ENCODE peak calls at places on chromosomes 7 and 10, in five cellular contexts. K is prostate gland; U is uterus; L is CD4-positive, CD25-positive, alpha-beta regulatory T cell; S is hepatocyte. I is an unnamed sample.

GRCh38 chr7:41709621-41710020 is 6.7 kb upstream of the INHBA start:
- DNase-seq in S (no peak), U (no peak), L (no peak), K (no peak), I (no peak)

GRCh38 chr10:87927091-87927490 is 63.7 kb downstream of the PTEN start:
- DNase-seq in K (no peak), L (no peak), U (no peak), S (no peak), I (no peak)

GRCh38 chr10:111430070-111430469 is 353.2 kb downstream of the ADRA2A start:
- DNase-seq in U (no peak), L (peak), S (no peak), K (no peak), I (no peak)

GRCh38 chr10:119364941-119365340 is 157.6 kb downstream of the GRK5 start:
- DNase-seq in K (no peak), L (no peak), U (no peak), S (peak), I (no peak)

GRCh38 chr7:17155529-17155928 is 142.9 kb upstream of the AHR start:
- DNase-seq in S (no peak), L (no peak), U (no peak), K (no peak), I (no peak)

GRCh38 chr7:133230591-133231194 is 22.2 kb upstream of the EXOC4 start:
- DNase-seq in K (peak), U (no peak), L (peak), S (peak), I (peak)

GRCh38 chr7:45182856-45183710 is 25.5 kb downstream of the RAMP3 start:
- DNase-seq in L (no peak), U (peak), K (no peak), S (no peak), I (no peak)

GRCh38 chr10:3192856-3193635 is 20.5 kb upstream of the PITRM1 start:
- DNase-seq in S (peak), U (peak), L (peak), K (peak), I (peak)

GRCh38 chr7:85004402-85004801 is 182.5 kb downstream of the SEMA3D start:
- DNase-seq in S (no peak), L (no peak), K (no peak), U (no peak), I (no peak)

GRCh38 chr7:18583305-18583704 is 87.8 kb downstream of the HDAC9 start:
- DNase-seq in L (no peak), S (peak), U (no peak), K (no peak), I (no peak)

GRCh38 chr10:14089556-14090297 is 241.0 kb downstream of the FRMD4A start:
- DNase-seq in U (no peak), S (no peak), L (no peak), K (no peak), I (no peak)

GRCh38 chr7:70052691-70053090 is 454.4 kb downstream of the AUTS2 start:
- DNase-seq in L (no peak), K (no peak), U (no peak), S (no peak), I (no peak)

GRCh38 chr10:110843796-110844616 is 27.7 kb upstream of the PDCD4 start:
- DNase-seq in L (peak), U (peak), S (no peak), K (no peak), I (no peak)

DNA sequence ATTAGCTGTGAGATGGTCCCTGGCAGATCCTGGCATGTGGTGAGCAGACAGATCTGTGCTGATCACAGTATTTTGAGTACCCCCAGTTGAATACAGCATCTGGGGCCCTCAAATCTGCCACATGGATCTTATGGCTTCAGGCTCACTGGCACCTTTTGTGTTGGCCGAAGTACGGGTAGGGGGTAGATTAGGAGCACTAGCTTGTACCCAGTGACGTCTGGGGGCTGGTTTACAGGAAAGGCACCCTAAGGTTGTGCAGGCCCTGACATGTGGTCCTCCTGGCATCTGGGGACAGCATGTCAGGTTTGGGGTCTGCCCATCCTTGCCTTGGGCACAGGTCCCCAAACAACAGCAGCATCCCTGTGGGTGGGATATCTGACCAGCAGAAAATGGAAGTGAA is 53.2 kb downstream of the SYPL1 start:
- DNase-seq in S (no peak), K (no peak), L (no peak), U (no peak), I (no peak)
- H3K27ac ChIP-seq in S (no peak), K (peak), L (no peak), U (no peak), I (no peak)

GRCh38 chr10:18660816-18661431 is 1.7 kb downstream of the ARL5B start:
- DNase-seq in L (no peak), S (no peak), U (no peak), K (no peak), I (no peak)
- H3K4me3 ChIP-seq in L (peak), S (peak), U (no peak), K (no peak), I (peak)

GRCh38 chr7:148882668-148883232 is 1.3 kb downstream of the EZH2 start:
- DNase-seq in U (no peak), K (no peak), L (peak), S (no peak), I (peak)
- H3K27ac ChIP-seq in U (peak), K (peak), L (peak), S (peak), I (peak)

GRCh38 chr10:113423877-113424276 is 129.0 kb upstream of the HABP2 start:
- DNase-seq in S (no peak), K (no peak), U (peak), L (no peak), I (no peak)

GRCh38 chr10:113424984-113425383 is 127.9 kb upstream of the HABP2 start:
- DNase-seq in L (no peak), K (no peak), S (no peak), U (no peak), I (no peak)

GRCh38 chr10:113420733-113421200 is 132.1 kb upstream of the HABP2 start:
- DNase-seq in S (no peak), L (no peak), K (no peak), U (no peak), I (no peak)

GRCh38 chr10:113424304-113424721 is 128.5 kb upstream of the HABP2 start:
- DNase-seq in S (no peak), U (peak), L (no peak), K (no peak), I (no peak)

DNA sequence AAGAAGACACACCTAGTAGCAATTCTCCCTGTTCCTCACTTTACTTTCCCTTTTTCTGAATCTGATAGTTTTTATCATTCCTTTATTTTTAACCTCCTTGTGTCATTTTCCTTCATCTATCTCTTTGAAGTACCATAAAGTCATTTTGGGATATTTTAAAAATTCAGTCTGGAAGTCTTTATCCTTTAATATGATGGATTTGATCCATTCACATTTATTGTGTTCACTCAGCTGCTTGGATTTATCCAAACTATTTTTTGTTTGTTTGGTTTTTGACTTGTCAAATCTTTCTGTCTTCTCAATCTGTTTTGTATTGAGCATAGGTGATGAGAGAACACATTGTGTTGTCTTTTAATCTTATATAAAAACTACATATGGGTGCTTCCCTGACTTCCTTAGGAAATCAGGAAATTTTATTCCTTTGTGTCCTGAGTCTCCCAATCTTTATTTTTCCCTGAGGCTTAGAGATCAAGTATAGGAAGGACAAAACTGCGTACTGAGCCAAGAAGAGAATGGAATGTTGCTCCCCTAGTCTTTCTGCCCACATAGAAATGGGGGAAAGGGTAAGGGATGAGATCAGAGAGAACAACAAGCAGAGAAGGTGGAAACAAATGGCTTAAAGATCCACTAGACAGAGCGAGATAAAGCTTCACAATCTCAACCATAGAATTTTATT is 132.7 kb upstream of the HABP2 start:
- DNase-seq in L (no peak), S (no peak), K (no peak), U (no peak), I (no peak)
- H3K4me3 ChIP-seq in L (no peak), S (no peak), K (no peak), U (no peak), I (no peak)

DNA sequence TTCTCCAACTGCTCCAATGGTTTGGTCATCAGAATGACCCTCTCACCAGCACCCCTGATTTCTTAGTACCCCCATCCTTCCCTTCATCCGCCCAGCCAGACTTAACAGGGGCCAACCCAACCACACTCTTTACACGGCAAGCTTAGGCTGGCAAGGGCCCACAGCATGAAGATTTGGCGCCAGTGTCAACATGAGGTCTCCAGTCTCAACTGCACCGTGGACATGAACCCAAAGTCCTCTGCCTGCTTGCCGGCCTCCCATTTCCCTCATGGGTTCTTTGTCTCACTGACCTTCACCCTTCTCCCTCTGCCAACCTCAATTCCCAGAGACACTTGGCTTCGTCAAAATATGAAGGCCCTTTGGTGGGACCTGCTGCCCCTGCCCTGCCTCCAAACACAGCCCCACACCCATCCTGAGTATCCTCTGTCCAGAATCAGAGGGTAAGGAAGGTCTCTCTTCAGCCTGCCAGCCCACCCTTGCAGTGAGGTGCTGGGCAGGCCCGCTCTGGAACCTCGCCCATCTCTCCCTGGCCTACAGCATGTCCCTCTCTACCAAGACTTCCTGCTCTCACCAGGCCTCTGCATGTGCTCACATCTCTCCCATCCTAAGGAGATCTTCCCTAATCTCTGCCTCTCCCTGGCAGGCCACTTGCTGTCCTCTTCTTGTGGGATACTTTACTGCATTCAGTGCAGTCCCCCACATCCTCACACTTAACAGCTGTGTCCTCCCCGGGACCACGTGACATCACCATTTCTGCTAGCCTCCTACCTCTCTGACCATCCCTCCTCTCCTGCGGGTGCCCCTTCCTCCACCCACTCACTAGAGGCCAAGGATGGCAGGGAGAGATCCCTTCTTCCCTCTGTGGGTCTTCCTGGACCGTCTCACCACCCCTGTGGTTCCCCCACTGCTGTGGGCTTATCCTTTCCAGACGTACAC is 91.7 kb upstream of the ZMIZ1 start:
- DNase-seq in L (no peak), K (no peak), S (no peak), U (no peak), I (no peak)
- H3K27ac ChIP-seq in L (no peak), K (no peak), S (peak), U (peak), I (no peak)

GRCh38 chr7:32250494-32251260 is 180.5 kb upstream of the PDE1C start:
- DNase-seq in U (no peak), S (no peak), K (no peak), L (no peak), I (no peak)
- H3K4me3 ChIP-seq in U (no peak), S (no peak), K (no peak), L (no peak), I (no peak)

GRCh38 chr10:75233444-75234016 is 2.2 kb downstream of the COMTD1 start:
- DNase-seq in U (no peak), K (no peak), S (no peak), L (no peak), I (no peak)
- H3K27ac ChIP-seq in U (peak), K (peak), S (peak), L (peak), I (peak)

GRCh38 chr7:879706-880105 is 3.4 kb downstream of the GET4 start:
- DNase-seq in S (no peak), K (no peak), U (no peak), L (no peak), I (no peak)
- H3K4me3 ChIP-seq in S (no peak), K (no peak), U (no peak), L (no peak), I (no peak)

GRCh38 chr10:80171248-80171660 is 34.1 kb downstream of the ANXA11 start:
- DNase-seq in U (no peak), S (no peak), K (peak), L (no peak), I (no peak)

GRCh38 chr10:80170641-80171040 is 34.7 kb downstream of the ANXA11 start:
- DNase-seq in U (no peak), L (no peak), S (no peak), K (no peak), I (no peak)

GRCh38 chr10:80168679-80169380 is 36.3 kb downstream of the PLAC9 start:
- DNase-seq in S (no peak), L (no peak), U (no peak), K (no peak), I (peak)

GRCh38 chr10:80168111-80168511 is 35.6 kb downstream of the PLAC9 start:
- DNase-seq in L (no peak), K (peak), S (no peak), U (no peak), I (no peak)

GRCh38 chr10:80170026-80170425 is 35.3 kb downstream of the ANXA11 start:
- DNase-seq in U (no peak), K (no peak), L (no peak), S (no peak), I (no peak)
- H3K27ac ChIP-seq in U (no peak), K (peak), L (no peak), S (no peak), I (no peak)

DNA sequence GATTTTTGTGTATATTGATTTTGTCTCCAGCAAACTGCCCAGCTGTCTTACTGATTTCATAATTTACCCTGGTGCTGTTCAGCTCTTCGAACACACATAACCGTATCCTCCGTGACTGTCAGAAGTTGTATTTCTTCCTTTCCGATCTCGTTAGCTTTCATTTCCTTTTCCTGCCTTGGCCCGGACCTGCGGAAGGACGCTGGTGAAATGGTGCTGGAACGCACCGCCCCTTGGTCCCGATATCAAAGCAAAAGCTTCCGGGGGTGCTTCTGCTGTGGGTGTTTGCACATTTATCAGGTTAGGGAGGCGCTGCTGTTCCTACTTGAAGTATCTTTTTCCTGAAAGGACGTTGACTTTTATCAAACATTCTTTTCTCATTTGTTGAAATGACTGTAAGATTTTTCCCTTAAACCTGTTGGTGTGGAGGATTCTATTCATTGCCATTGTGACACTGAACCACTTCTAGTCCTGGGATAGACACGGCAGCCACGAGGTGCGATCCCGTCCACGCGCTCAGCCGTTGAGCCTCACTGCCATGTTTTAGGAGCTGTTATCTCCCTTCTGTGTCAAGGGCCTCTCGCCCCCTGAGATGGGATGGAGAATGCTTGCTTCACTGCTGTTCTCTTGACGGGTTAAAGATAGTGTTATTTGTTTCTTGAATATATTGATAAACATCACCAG is 72.6 kb downstream of the FOXL3 start:
- DNase-seq in U (no peak), S (no peak), K (no peak), L (peak), I (no peak)
- H3K4me3 ChIP-seq in U (no peak), S (no peak), K (peak), L (peak), I (no peak)

I was measured in MM.1S.